ENCODE peak calls at places on chromosomes 16 and 17, in nine cellular contexts. F is stimulated activated CD8-positive, alpha-beta memory T cell treated with anti-CD3 and anti-CD28 coated beads, Interleukin-4, amount 100 ng/mL, for 1 hour; H is glutamatergic neuron; P is RCC 7860; J is AG20443; C is astrocyte of the spinal cord; U is LNCaP clone FGC; Z is activated CD4-positive, alpha-beta T cell treated with anti-CD3 and anti-CD28 coated beads, Interleukin-2, amount 50 U/mL, for 1 hour; D is pancreas. R is an unnamed sample.
A peak's percentile ranks its signal among the peaks of the same experiment; 100 is the strongest.

GRCh38 chr16:48276102-48276501 is 28.8 kb upstream of the ABCC11 start:
- DNase-seq in F (no peak), H (no peak), P (no peak), J (no peak), C (peak; percentile 45), U (no peak), Z (no peak), D (no peak), R (no peak)

GRCh38 chr17:80263253-80264047 is 2.8 kb downstream of the RNF213 start:
- DNase-seq in F (peak; percentile 53), H (peak; percentile 62), P (peak; percentile 87), J (peak; percentile 88), C (peak; percentile 82), U (no peak), Z (peak; percentile 76), D (peak; percentile 82), R (peak; percentile 98)

GRCh38 chr17:73101031-73101430 is 8.5 kb upstream of the SLC39A11 start:
- DNase-seq in F (no peak), H (no peak), P (no peak), J (no peak), C (no peak), U (no peak), Z (no peak), D (no peak), R (no peak)

GRCh38 chr17:72556944-72557826 is 436.4 kb downstream of the SOX9 start:
- DNase-seq in F (peak; percentile 10), H (peak; percentile 84), P (peak; percentile 57), J (peak; percentile 87), C (peak; percentile 57), U (peak; percentile 25), Z (peak; percentile 57), D (peak; percentile 77), R (peak; percentile 66)

GRCh38 chr17:19520641-19521040 is 13.0 kb upstream of the SLC47A1 start:
- DNase-seq in F (no peak), H (no peak), P (no peak), J (no peak), C (no peak), U (no peak), Z (no peak), D (no peak), R (no peak)

GRCh38 chr17:77948690-77949114 is 9.8 kb upstream of the TNRC6C start:
- DNase-seq in F (no peak), H (no peak), P (peak; percentile 45), J (peak; percentile 77), C (peak; percentile 38), U (no peak), Z (no peak), D (no peak), R (no peak)

GRCh38 chr17:17493249-17493985 is 2.8 kb downstream of the RASD1 start:
- DNase-seq in F (no peak), H (no peak), P (no peak), J (no peak), C (no peak), U (no peak), Z (no peak), D (no peak), R (no peak)

GRCh38 chr17:29918922-29919856 is 10.8 kb downstream of the SSH2 start:
- DNase-seq in F (no peak), H (no peak), P (peak; percentile 75), J (peak; percentile 25), C (peak; percentile 59), U (no peak), Z (no peak), D (no peak), R (no peak)

GRCh38 chr17:40362696-40363479 is 1.6 kb downstream of the GJD3 start:
- DNase-seq in F (peak; percentile 43), H (peak; percentile 91), P (peak; percentile 63), J (peak; percentile 92), C (peak; percentile 75), U (peak; percentile 34), Z (peak; percentile 80), D (peak; percentile 79), R (peak; percentile 89)

GRCh38 chr16:81921873-81922584 is 89.2 kb downstream of the SDR42E1 start:
- DNase-seq in F (no peak), H (no peak), P (no peak), J (no peak), C (no peak), U (no peak), Z (no peak), D (no peak), R (no peak)

GRCh38 chr17:41013606-41014005 is 4.7 kb upstream of the KRTAP3-1 start:
- DNase-seq in F (no peak), H (no peak), P (no peak), J (peak; percentile 69), C (no peak), U (no peak), Z (no peak), D (no peak), R (no peak)

GRCh38 chr17:2380225-2380922 is 20.5 kb downstream of the MNT start:
- DNase-seq in F (no peak), H (no peak), P (no peak), J (peak; percentile 54), C (no peak), U (no peak), Z (no peak), D (no peak), R (no peak)

GRCh38 chr17:78529251-78529650 is 47.9 kb downstream of the DNAH17 start:
- DNase-seq in F (no peak), H (no peak), P (no peak), J (no peak), C (no peak), U (no peak), Z (no peak), D (no peak), R (no peak)

GRCh38 chr17:56835259-56835575 is 1.3 kb downstream of the DGKE start:
- DNase-seq in F (no peak), H (no peak), P (no peak), J (no peak), C (no peak), U (no peak), Z (no peak), D (no peak), R (no peak)

GRCh38 chr17:46045639-46046038 is 46.6 kb downstream of the STH start:
- DNase-seq in F (no peak), H (no peak), P (no peak), J (no peak), C (no peak), U (no peak), Z (no peak), D (no peak), R (no peak)

GRCh38 chr16:57093845-57094564 is 1.6 kb downstream of the CPNE2 start:
- DNase-seq in F (no peak), H (no peak), P (no peak), J (no peak), C (no peak), U (no peak), Z (no peak), D (no peak), R (no peak)

GRCh38 chr17:80005360-80006338 is 30.0 kb downstream of the TBC1D16 start:
- DNase-seq in F (peak; percentile 41), H (peak; percentile 66), P (peak; percentile 61), J (peak; percentile 90), C (peak; percentile 33), U (no peak), Z (peak; percentile 60), D (peak; percentile 76), R (no peak)

GRCh38 chr17:76246080-76247066 is 6.1 kb upstream of the RNF157 start:
- DNase-seq in F (no peak), H (no peak), P (no peak), J (no peak), C (peak; percentile 52), U (no peak), Z (peak; percentile 31), D (no peak), R (peak; percentile 98)

R was measured in MM.1S.